ENCODE peak calls at places on chromosomes 6 and 20, in six cellular contexts. One of them, this sample, is unnamed. For H3K9me3, the result is how much of the 10 kb centered on the place peaks cover.

GRCh38 chr20:44218441-44218840 is 7.9 kb upstream of the OSER1 start:
- DNase-seq in sigmoid colon: no peak
- DNase-seq in stomach: no peak
- DNase-seq in esophagus muscularis mucosa: no peak
- DNase-seq in HCT116: no peak
- DNase-seq in transverse colon: no peak
- DNase-seq in this sample: no peak

GRCh38 chr6:165634076-165634475 is 29.0 kb downstream of the PDE10A start:
- DNase-seq in esophagus muscularis mucosa: no peak
- DNase-seq in sigmoid colon: no peak
- DNase-seq in stomach: no peak
- DNase-seq in HCT116: no peak
- DNase-seq in transverse colon: no peak
- DNase-seq in this sample: no peak

GRCh38 chr20:53480913-53481312 is 112.7 kb downstream of the ZNF217 start:
- DNase-seq in esophagus muscularis mucosa: no peak
- DNase-seq in HCT116: no peak
- DNase-seq in transverse colon: no peak
- DNase-seq in sigmoid colon: no peak
- DNase-seq in stomach: no peak
- DNase-seq in this sample: no peak

GRCh38 chr6:25866011-25866410 is 8.0 kb downstream of the SLC17A3 start:
- DNase-seq in transverse colon: no peak
- DNase-seq in esophagus muscularis mucosa: no peak
- DNase-seq in stomach: no peak
- DNase-seq in HCT116: no peak
- DNase-seq in sigmoid colon: no peak
- DNase-seq in this sample: no peak

GRCh38 chr6:107624050-107624449 is 134.1 kb downstream of the SOBP start:
- DNase-seq in stomach: no peak
- DNase-seq in HCT116: no peak
- DNase-seq in esophagus muscularis mucosa: no peak
- DNase-seq in transverse colon: no peak
- DNase-seq in sigmoid colon: no peak
- DNase-seq in this sample: no peak

GRCh38 chr20:44658810-44659209 is 7.3 kb upstream of the ADA start:
- DNase-seq in sigmoid colon: no peak
- DNase-seq in transverse colon: no peak
- DNase-seq in esophagus muscularis mucosa: no peak
- DNase-seq in HCT116: no peak
- DNase-seq in stomach: no peak
- DNase-seq in this sample: no peak

GRCh38 chr20:51698252-51698651 is 69.9 kb downstream of the ATP9A start:
- DNase-seq in stomach: no peak
- DNase-seq in sigmoid colon: no peak
- DNase-seq in HCT116: no peak
- DNase-seq in transverse colon: no peak
- DNase-seq in esophagus muscularis mucosa: no peak
- DNase-seq in this sample: no peak

GRCh38 chr6:122198922-122199321 is 200.5 kb upstream of the HSF2 start:
- DNase-seq in transverse colon: no peak
- DNase-seq in HCT116: no peak
- DNase-seq in sigmoid colon: no peak
- DNase-seq in esophagus muscularis mucosa: no peak
- DNase-seq in stomach: no peak
- DNase-seq in this sample: no peak

GRCh38 chr6:17393335-17394191 is at the start of gene CAP2:
- DNase-seq in stomach: peak
- DNase-seq in sigmoid colon: peak
- DNase-seq in esophagus muscularis mucosa: no peak
- DNase-seq in transverse colon: peak
- DNase-seq in HCT116: no peak
- DNase-seq in this sample: peak

GRCh38 chr6:113172531-113172966 is 684.6 kb upstream of the MARCKS start:
- DNase-seq in transverse colon: peak
- DNase-seq in sigmoid colon: no peak
- DNase-seq in esophagus muscularis mucosa: no peak
- DNase-seq in stomach: no peak
- DNase-seq in HCT116: no peak
- DNase-seq in this sample: no peak

GRCh38 chr6:98657764-98658163 is 176.6 kb upstream of the POU3F2 start:
- DNase-seq in transverse colon: no peak
- DNase-seq in sigmoid colon: no peak
- DNase-seq in HCT116: no peak
- DNase-seq in esophagus muscularis mucosa: no peak
- DNase-seq in stomach: no peak
- DNase-seq in this sample: no peak

GRCh38 chr6:53771780-53772624 is 22.8 kb upstream of the LRRC1 start:
- DNase-seq in transverse colon: no peak
- DNase-seq in HCT116: no peak
- DNase-seq in stomach: no peak
- DNase-seq in sigmoid colon: no peak
- DNase-seq in esophagus muscularis mucosa: no peak
- DNase-seq in this sample: no peak

GRCh38 chr6:137776786-137777185 is 90.3 kb upstream of the TNFAIP3 start:
- DNase-seq in transverse colon: peak
- DNase-seq in sigmoid colon: no peak
- DNase-seq in esophagus muscularis mucosa: peak
- DNase-seq in stomach: no peak
- DNase-seq in HCT116: no peak
- DNase-seq in this sample: no peak

GRCh38 chr6:169852504-169853195 is 101.2 kb downstream of the ERMARD start:
- DNase-seq in transverse colon: no peak
- DNase-seq in esophagus muscularis mucosa: peak
- DNase-seq in HCT116: no peak
- DNase-seq in stomach: peak
- DNase-seq in sigmoid colon: no peak
- DNase-seq in this sample: no peak

GRCh38 chr6:169854813-169855212 is 103.4 kb downstream of the ERMARD start:
- DNase-seq in stomach: peak
- DNase-seq in HCT116: no peak
- DNase-seq in transverse colon: no peak
- DNase-seq in sigmoid colon: no peak
- DNase-seq in esophagus muscularis mucosa: no peak
- DNase-seq in this sample: peak

GRCh38 chr6:169853196-169854082 is 102.0 kb downstream of the ERMARD start:
- DNase-seq in sigmoid colon: no peak
- DNase-seq in esophagus muscularis mucosa: peak
- DNase-seq in stomach: peak
- DNase-seq in transverse colon: no peak
- DNase-seq in HCT116: no peak
- DNase-seq in this sample: peak

GRCh38 chr6:169851641-169852503 is 100.5 kb downstream of the ERMARD start:
- DNase-seq in stomach: peak
- DNase-seq in sigmoid colon: no peak
- DNase-seq in esophagus muscularis mucosa: peak
- DNase-seq in transverse colon: no peak
- DNase-seq in HCT116: no peak
- DNase-seq in this sample: peak

GRCh38 chr6:169854083-169854725 is 102.8 kb downstream of the ERMARD start:
- DNase-seq in sigmoid colon: no peak
- DNase-seq in transverse colon: no peak
- DNase-seq in HCT116: no peak
- DNase-seq in esophagus muscularis mucosa: peak
- DNase-seq in stomach: peak
- DNase-seq in this sample: no peak
- H3K9me3 ChIP-seq in sigmoid colon: under half
- H3K9me3 ChIP-seq in transverse colon: under half
- H3K9me3 ChIP-seq in HCT116: under half
- H3K9me3 ChIP-seq in esophagus muscularis mucosa: under half
- H3K9me3 ChIP-seq in stomach: under half
- H3K9me3 ChIP-seq in this sample: under half

DNA sequence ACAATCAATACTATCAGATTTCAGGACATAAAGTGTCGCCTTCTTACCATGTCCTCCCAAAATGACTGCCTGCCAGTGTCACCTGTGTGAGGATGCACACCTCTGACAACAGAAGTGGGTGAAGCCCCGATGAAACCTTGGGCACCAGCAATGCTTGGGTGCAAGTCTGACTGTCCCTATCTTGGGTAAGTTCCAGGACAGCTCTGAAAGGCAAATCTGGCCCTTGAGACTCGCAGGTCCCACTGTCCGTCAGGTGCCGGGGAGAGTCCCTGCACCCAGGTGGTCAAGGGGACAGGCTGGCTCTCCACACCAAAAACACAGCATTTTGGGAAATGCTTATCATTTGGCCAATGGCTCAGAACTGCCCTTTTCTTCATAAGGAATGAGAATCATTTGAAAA is 43.3 kb downstream of the EZR start:
- DNase-seq in stomach: no peak
- DNase-seq in sigmoid colon: peak
- DNase-seq in transverse colon: no peak
- DNase-seq in esophagus muscularis mucosa: no peak
- DNase-seq in HCT116: no peak
- DNase-seq in this sample: no peak
- TF ChIP-seq POLR2AphosphoS5 in stomach: no peak
- TF ChIP-seq POLR2AphosphoS5 in sigmoid colon: no peak
- TF ChIP-seq POLR2AphosphoS5 in transverse colon: no peak
- TF ChIP-seq POLR2AphosphoS5 in esophagus muscularis mucosa: no peak
- TF ChIP-seq POLR2AphosphoS5 in HCT116: peak
- TF ChIP-seq POLR2AphosphoS5 in this sample: no peak

GRCh38 chr6:168368971-168369370 is 49.4 kb upstream of the DACT2 start:
- DNase-seq in HCT116: no peak
- DNase-seq in esophagus muscularis mucosa: no peak
- DNase-seq in stomach: no peak
- DNase-seq in sigmoid colon: peak
- DNase-seq in transverse colon: no peak
- DNase-seq in this sample: no peak
- H3K9me3 ChIP-seq in HCT116: under half
- H3K9me3 ChIP-seq in esophagus muscularis mucosa: under half
- H3K9me3 ChIP-seq in stomach: under half
- H3K9me3 ChIP-seq in sigmoid colon: under half
- H3K9me3 ChIP-seq in transverse colon: under half
- H3K9me3 ChIP-seq in this sample: under half

GRCh38 chr6:155246825-155247224 is 17.0 kb upstream of the CLDN20 start:
- DNase-seq in transverse colon: no peak
- DNase-seq in HCT116: no peak
- DNase-seq in esophagus muscularis mucosa: no peak
- DNase-seq in stomach: no peak
- DNase-seq in sigmoid colon: no peak
- DNase-seq in this sample: no peak

GRCh38 chr6:155250701-155251381 is 13.0 kb upstream of the CLDN20 start:
- DNase-seq in esophagus muscularis mucosa: no peak
- DNase-seq in sigmoid colon: no peak
- DNase-seq in stomach: no peak
- DNase-seq in HCT116: no peak
- DNase-seq in transverse colon: no peak
- DNase-seq in this sample: no peak

GRCh38 chr6:155245871-155246270 is 17.9 kb upstream of the CLDN20 start:
- DNase-seq in transverse colon: no peak
- DNase-seq in sigmoid colon: no peak
- DNase-seq in stomach: no peak
- DNase-seq in esophagus muscularis mucosa: no peak
- DNase-seq in HCT116: no peak
- DNase-seq in this sample: no peak

GRCh38 chr6:155247618-155248017 is 16.2 kb upstream of the CLDN20 start:
- DNase-seq in stomach: no peak
- DNase-seq in HCT116: no peak
- DNase-seq in sigmoid colon: no peak
- DNase-seq in esophagus muscularis mucosa: no peak
- DNase-seq in transverse colon: no peak
- DNase-seq in this sample: no peak

DNA sequence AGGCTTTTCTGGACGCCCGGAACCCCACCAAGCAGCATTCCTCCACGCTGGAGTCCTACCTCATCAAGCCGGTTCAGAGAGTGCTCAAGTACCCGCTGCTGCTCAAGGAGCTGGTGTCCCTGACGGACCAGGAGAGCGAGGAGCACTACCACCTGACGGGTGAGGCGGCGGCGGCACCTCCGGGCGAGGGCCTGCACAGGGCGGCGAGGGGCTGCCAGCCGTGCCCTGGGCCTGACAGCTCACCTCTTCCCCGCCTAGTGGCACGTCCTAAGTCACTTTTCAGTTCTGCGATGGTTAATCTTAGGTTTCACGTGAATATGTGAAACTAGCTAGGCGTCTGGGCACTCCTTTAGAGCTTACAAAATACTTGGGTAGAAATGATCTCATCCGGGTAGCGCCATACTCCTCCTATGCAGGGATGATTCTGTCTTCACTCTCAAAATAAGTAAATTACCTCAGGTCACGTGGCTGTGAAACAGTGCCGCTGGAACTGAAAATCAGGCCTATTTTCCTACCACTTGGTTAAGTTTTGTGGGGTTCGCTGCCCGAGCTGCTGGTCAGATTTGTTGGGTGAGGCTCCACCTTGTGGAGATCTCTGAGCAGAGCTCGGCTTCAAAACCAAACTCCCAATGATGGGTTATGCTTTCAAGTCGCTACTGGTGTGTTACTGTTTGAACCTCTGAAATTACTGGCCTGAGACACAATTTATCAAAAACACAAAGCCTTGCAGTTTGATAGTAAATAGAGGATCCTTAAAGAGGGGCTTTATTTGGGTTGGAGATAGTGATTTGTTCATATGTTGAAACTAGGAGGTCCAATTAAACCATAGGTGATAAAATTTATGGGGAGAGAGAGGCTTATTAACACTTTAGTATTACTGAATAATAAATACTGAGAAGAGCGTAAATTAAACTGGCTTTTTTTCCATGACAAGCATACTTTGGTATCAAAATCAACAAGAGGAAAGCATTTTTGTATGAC is 15.5 kb upstream of the CLDN20 start:
- DNase-seq in sigmoid colon: peak
- DNase-seq in transverse colon: peak
- DNase-seq in HCT116: peak
- DNase-seq in stomach: peak
- DNase-seq in esophagus muscularis mucosa: no peak
- DNase-seq in this sample: no peak
- TF ChIP-seq POLR2AphosphoS5 in sigmoid colon: no peak
- TF ChIP-seq POLR2AphosphoS5 in transverse colon: no peak
- TF ChIP-seq POLR2AphosphoS5 in HCT116: no peak
- TF ChIP-seq POLR2AphosphoS5 in stomach: no peak
- TF ChIP-seq POLR2AphosphoS5 in esophagus muscularis mucosa: peak
- TF ChIP-seq POLR2AphosphoS5 in this sample: no peak